ENCODE peak calls at places on chromosome 15, in eight cellular contexts. G is PC-3, R is DND-41, L is GM23338, M is mammary epithelial cell, J is PC-9, Q is neural progenitor cell, S is fibroblast of lung. W is an unnamed sample. For H3K79me2, the result is how much of the 10 kb centered on the place peaks cover.

GRCh38 chr15:85331666-85332261 is 48.6 kb upstream of the AKAP13 start:
- DNase-seq in M (no peak), Q (no peak), J (no peak), G (peak), L (no peak), S (no peak), R (no peak), W (no peak)

GRCh38 chr15:45022871-45023658 is at the start of gene SORD:
- DNase-seq in G (peak), R (peak), S (peak), L (peak), Q (peak), J (peak), M (peak), W (peak)

GRCh38 chr15:45118131-45118588 is 4.0 kb downstream of the DUOXA2 start:
- DNase-seq in J (peak), G (peak), R (peak), S (peak), Q (peak), M (peak), L (peak), W (peak)

GRCh38 chr15:100628746-100629145 is 26.4 kb downstream of the ASB7 start:
- DNase-seq in R (no peak), Q (no peak), L (no peak), S (no peak), J (no peak), G (no peak), M (no peak), W (no peak)

GRCh38 chr15:31272558-31273257 is 53.9 kb upstream of the KLF13 start:
- DNase-seq in Q (no peak), J (peak), S (no peak), M (no peak), G (no peak), L (no peak), R (no peak), W (no peak)

GRCh38 chr15:69762373-69763148 is 309.9 kb downstream of the RPLP1 start:
- DNase-seq in M (no peak), S (no peak), J (no peak), R (no peak), Q (peak), L (peak), G (peak), W (peak)

GRCh38 chr15:27017168-27017809 is 46.3 kb downstream of the GABRG3 start:
- DNase-seq in R (peak), M (peak), J (peak), Q (peak), G (peak), L (peak), S (peak), W (no peak)

GRCh38 chr15:62125763-62126162 is 39.3 kb downstream of the C2CD4B start:
- DNase-seq in L (no peak), S (peak), G (peak), J (no peak), M (peak), Q (no peak), R (no peak), W (peak)

GRCh38 chr15:69903476-69904295 is 194.0 kb downstream of the TLE3 start:
- DNase-seq in L (no peak), S (peak), J (no peak), G (no peak), M (no peak), R (no peak), Q (no peak), W (no peak)

DNA sequence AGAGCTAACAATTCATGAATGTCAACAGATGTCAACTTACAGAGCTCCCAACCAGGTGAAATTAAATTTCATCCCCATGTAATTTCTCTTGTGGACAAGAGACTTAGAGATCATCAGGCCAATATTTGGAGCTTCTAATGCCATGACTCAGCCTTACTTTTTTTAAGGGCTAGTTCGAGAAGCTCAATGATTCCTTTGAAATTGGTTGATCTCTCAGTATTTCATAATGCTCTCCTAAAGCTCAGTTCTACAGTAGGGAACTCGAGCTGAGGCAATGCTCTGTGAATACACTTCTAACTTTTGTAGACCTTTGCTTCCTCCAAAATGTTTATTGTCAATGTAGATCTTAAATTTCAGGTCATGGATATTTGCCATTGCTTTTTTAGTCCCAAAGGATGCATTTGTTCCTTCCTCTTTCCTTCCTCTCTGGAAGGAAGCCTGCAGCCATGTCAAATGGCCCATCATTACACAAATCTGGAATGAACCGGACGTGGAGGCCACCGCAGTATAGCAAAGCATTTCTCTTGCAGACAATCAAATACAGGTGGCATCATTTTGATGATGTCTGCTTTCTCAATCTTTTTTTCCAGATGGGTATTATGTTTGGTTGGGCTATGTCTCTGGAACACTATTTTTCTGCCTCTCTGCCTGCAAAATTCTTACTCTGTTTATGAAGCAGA is 28.3 kb downstream of the STARD5 start:
- DNase-seq in J (no peak), Q (no peak), R (no peak), M (no peak), L (no peak), G (no peak), S (no peak), W (no peak)
- H2AFZ ChIP-seq in J (no peak), Q (no peak), R (peak), M (no peak), L (no peak), G (no peak), S (no peak), W (no peak)

GRCh38 chr15:56227315-56227714 is 16.4 kb downstream of the RFX7 start:
- DNase-seq in Q (no peak), R (no peak), G (no peak), J (no peak), M (no peak), S (no peak), L (no peak), W (no peak)

GRCh38 chr15:56228352-56228751 is 15.3 kb downstream of the RFX7 start:
- DNase-seq in R (no peak), Q (no peak), M (no peak), G (no peak), J (no peak), S (no peak), L (no peak), W (no peak)

GRCh38 chr15:56228854-56229253 is 14.8 kb downstream of the RFX7 start:
- DNase-seq in M (no peak), R (no peak), J (no peak), S (no peak), Q (no peak), L (no peak), G (no peak), W (no peak)

GRCh38 chr15:56225520-56225919 is 18.2 kb downstream of the RFX7 start:
- DNase-seq in G (no peak), Q (no peak), L (no peak), R (no peak), M (no peak), S (no peak), J (no peak), W (no peak)

GRCh38 chr15:56227780-56228179 is 15.9 kb downstream of the RFX7 start:
- DNase-seq in L (no peak), R (no peak), S (no peak), J (no peak), G (no peak), Q (no peak), M (no peak), W (no peak)
- H3K79me2 ChIP-seq in L (half or more), R (half or more), S (under half), J (under half), G (under half), Q (half or more), M (half or more), W (under half)

GRCh38 chr15:81195339-81195864 is 1.3 kb upstream of the IL16 start:
- DNase-seq in M (no peak), R (no peak), L (no peak), Q (peak), G (no peak), J (no peak), S (no peak), W (no peak)
- H2AFZ ChIP-seq in M (peak), R (no peak), L (peak), Q (peak), G (no peak), J (no peak), S (no peak), W (no peak)

DNA sequence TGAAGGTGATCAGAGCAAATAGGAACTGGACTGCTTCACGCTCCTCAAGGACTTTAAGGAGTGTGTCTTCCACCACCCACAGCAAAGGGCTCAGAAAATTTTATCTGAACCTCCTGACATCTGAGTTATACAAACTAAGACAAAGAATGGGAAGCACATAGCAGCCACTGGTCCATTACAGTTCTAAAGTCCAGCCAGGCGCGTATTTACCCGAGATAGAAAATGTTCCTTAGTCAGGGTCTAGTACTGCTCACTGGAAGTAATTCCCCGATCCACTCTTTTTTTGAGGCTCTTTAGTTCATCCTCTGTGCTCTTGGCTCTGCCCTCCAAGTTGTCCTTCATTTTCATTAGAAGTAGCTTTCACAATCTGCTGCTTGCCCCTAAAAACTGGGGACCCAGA is 88.5 kb upstream of the GOLGA8J start:
- DNase-seq in S (no peak), M (no peak), J (no peak), R (no peak), Q (no peak), L (no peak), G (no peak), W (no peak)
- H3K79me2 ChIP-seq in S (under half), M (under half), J (under half), R (under half), Q (under half), L (under half), G (under half), W (under half)

DNA sequence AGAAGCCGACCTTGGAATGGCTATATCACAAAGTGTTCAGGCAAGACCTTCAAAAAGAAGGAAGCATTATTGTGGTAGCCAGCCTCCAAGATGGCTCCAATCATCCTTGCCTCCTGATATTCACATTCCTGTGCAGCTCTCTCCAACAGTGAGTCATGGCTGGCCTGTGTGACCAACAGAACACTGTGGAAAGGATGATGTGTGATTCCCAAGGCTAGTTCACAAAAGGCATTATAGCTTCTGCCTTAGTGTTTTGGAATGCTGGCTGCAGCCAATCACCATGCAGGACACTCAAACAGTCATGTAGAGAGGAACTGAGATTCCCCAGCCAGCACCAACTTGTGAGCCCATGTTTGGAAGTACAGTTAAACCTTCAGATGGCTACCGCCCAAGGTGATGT is 102.6 kb downstream of the EFL1 start:
- DNase-seq in M (peak), L (peak), G (peak), Q (peak), S (peak), J (no peak), R (no peak), W (peak)
- H2AFZ ChIP-seq in M (peak), L (no peak), G (no peak), Q (no peak), S (peak), J (no peak), R (no peak), W (no peak)

DNA sequence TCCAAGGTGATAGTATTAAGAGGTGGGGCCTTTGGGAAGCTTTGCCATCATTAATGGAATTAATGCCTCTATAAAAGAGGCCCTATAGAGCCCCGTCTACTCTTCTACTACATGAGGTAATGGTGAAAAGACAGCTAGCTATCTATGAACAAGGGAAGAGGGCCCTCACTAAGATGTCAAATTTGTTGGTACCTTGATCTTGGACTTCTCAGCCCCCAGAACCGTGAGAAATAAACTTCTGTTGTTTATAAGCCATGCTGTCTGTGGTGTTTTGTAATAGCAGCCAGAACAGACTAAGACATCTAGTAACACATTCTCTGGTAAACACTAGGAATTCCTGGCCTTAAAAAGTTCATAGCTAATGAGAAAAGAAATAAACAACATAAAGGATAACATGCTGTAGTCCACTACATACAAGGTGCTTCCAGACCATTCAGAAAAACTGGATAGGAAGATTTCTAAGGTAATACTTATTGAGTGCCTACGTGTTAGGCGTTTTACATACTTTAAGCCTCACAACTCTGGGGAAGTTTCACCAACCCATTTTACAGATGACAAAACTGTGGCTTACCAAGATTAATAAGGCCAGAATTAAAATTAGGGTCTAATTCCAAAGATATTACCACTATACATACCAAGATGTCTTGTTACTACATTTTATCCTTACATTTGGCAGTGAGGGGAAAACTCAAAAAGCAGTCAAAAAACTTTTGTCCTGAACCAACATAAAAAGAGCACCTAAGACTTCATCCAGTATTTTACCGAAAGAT is 3.2 kb downstream of the UBE3A start:
- DNase-seq in R (no peak), Q (no peak), L (no peak), S (peak), J (no peak), M (no peak), G (no peak), W (no peak)
- H3K79me2 ChIP-seq in R (half or more), Q (half or more), L (half or more), S (half or more), J (half or more), M (half or more), G (half or more), W (half or more)

GRCh38 chr15:63495343-63495742 is 9.1 kb upstream of the USP3 start:
- DNase-seq in M (no peak), G (no peak), L (no peak), J (no peak), Q (no peak), R (no peak), S (no peak), W (no peak)
- H2AFZ ChIP-seq in M (no peak), G (no peak), L (no peak), J (no peak), Q (peak), R (no peak), S (no peak), W (no peak)

GRCh38 chr15:64009798-64010241 is 36.5 kb downstream of the DAPK2 start:
- DNase-seq in R (no peak), J (peak), L (no peak), S (no peak), G (peak), Q (no peak), M (peak), W (no peak)
- H3K79me2 ChIP-seq in R (under half), J (under half), L (under half), S (under half), G (under half), Q (under half), M (under half), W (under half)

DNA sequence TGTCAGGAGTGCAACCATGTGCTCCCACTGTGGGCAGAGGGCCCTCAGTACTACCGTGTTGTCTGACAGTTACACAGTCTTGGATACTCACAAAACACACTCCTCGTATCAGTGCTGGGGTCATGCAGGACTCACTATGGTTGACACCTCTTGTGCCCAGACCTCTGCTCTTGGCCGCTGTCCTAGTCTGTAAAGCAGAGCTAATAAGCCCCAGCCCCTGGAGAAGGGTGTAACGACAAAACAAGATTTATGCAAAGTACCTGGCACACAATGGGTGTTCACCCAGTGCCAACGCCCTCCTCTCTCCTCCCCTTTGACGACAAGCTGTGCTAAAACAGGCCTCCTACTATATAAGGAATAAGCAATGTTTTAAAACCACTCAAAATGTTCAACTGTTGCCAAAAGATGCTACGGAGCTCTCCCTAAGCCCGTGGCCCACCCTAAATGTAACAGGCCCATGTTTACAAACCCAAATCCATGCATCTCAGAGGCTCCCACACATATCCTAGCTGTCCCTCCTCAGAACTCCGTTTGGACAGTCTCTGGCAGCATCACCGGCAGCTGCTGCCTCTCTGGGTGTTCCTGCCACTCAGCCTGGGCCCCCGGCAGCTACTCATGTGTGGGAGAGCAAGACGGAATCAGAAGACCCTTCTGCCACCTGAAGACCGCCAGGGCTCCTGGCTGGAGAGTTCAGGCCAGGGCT is 65.8 kb downstream of the MRPL46 start:
- DNase-seq in Q (no peak), S (no peak), J (no peak), R (peak), M (no peak), G (no peak), L (no peak), W (no peak)
- H2AFZ ChIP-seq in Q (no peak), S (no peak), J (no peak), R (peak), M (no peak), G (no peak), L (peak), W (no peak)

GRCh38 chr15:40349163-40349562 is 1.7 kb upstream of the PHGR1 start:
- DNase-seq in G (no peak), R (no peak), S (no peak), J (no peak), L (no peak), M (no peak), Q (no peak), W (no peak)
- H3K79me2 ChIP-seq in G (under half), R (under half), S (under half), J (under half), L (under half), M (under half), Q (under half), W (under half)